ENCODE peak calls at places on chromosomes 16 and 17, in eight cellular contexts. Y is RWPE1, V is RCC 7860, G is activated T-cell treated with anti-CD3 and anti-CD28 coated beads for 48 hours, N is smooth muscle cell of the brain vasculature, A is cardiac septum, M is glomerular endothelial cell, Q is endodermal cell. I is an unnamed sample.

GRCh38 chr16:74608944-74609343 is 2.0 kb upstream of the GLG1 start:
- DNase-seq in Y (no peak), G (no peak), Q (no peak), N (no peak), V (no peak), A (no peak), M (no peak), I (no peak)

GRCh38 chr17:35786941-35787432 is 8.5 kb downstream of the MMP28 start:
- DNase-seq in G (no peak), V (no peak), Q (no peak), Y (no peak), M (no peak), A (no peak), N (no peak), I (no peak)

GRCh38 chr17:34580685-34581445 is 1.5 kb downstream of the TMEM132E start:
- DNase-seq in Q (peak; percentile 81), M (no peak), N (no peak), G (no peak), V (no peak), Y (no peak), A (no peak), I (no peak)

GRCh38 chr17:3005696-3006095 is 57.7 kb downstream of the OR1D5 start:
- DNase-seq in N (no peak), Q (no peak), M (no peak), G (no peak), Y (no peak), V (no peak), A (no peak), I (no peak)

GRCh38 chr16:8564934-8565345 is 25.4 kb downstream of the TMEM114 start:
- DNase-seq in M (no peak), Q (no peak), N (no peak), V (no peak), A (no peak), G (no peak), Y (no peak), I (no peak)

GRCh38 chr17:44775838-44776621 is 17.2 kb downstream of the ADAM11 start:
- DNase-seq in M (no peak), N (no peak), V (peak; percentile 22), A (no peak), Y (no peak), G (peak; percentile 94), Q (no peak), I (no peak)

GRCh38 chr17:2138768-2139167 is 83.9 kb downstream of the HIC1 start:
- DNase-seq in Q (peak; percentile 44), N (no peak), A (no peak), G (no peak), V (peak; percentile 46), Y (no peak), M (no peak), I (no peak)

GRCh38 chr16:50665128-50665878 is 15.8 kb downstream of the SNX20 start:
- DNase-seq in Q (peak; percentile 96), Y (peak; percentile 80), A (peak; percentile 93), G (peak; percentile 75), V (peak; percentile 10), M (peak; percentile 29), N (peak; percentile 49), I (peak; percentile 45)

GRCh38 chr17:6591599-6592158 is 35.3 kb upstream of the PITPNM3 start:
- DNase-seq in Q (no peak), Y (peak; percentile 44), N (no peak), M (no peak), G (no peak), V (peak; percentile 95), A (no peak), I (peak; percentile 41)

GRCh38 chr17:48492401-48493298 is 38.2 kb downstream of the HOXB1 start:
- DNase-seq in V (peak; percentile 16), M (no peak), Q (peak; percentile 91), N (no peak), G (peak; percentile 61), Y (peak; percentile 60), A (peak; percentile 79), I (no peak)

GRCh38 chr17:72358465-72358864 is 237.6 kb downstream of the SOX9 start:
- DNase-seq in A (no peak), Q (no peak), V (peak; percentile 86), M (no peak), Y (peak; percentile 89), G (no peak), N (no peak), I (peak; percentile 60)

GRCh38 chr16:88264641-88265285 is 118.0 kb upstream of the ZNF469 start:
- DNase-seq in M (no peak), V (peak; percentile 93), G (peak; percentile 51), N (peak; percentile 76), Q (peak; percentile 90), A (peak; percentile 96), Y (peak; percentile 79), I (peak; percentile 78)

GRCh38 chr16:30491744-30492308 is 19.3 kb downstream of the ITGAL start:
- DNase-seq in V (peak; percentile 79), A (no peak), M (no peak), G (no peak), Q (no peak), Y (peak; percentile 61), N (peak; percentile 63), I (peak; percentile 41)

GRCh38 chr16:53098526-53099317 is 43.9 kb downstream of the CHD9 start:
- DNase-seq in N (no peak), Q (peak; percentile 81), M (no peak), G (peak; percentile 18), Y (peak; percentile 59), V (peak; percentile 89), A (peak; percentile 94), I (peak; percentile 82)

GRCh38 chr16:89096768-89097527 is 3.3 kb downstream of the ACSF3 start:
- DNase-seq in Q (no peak), G (peak; percentile 61), N (no peak), A (no peak), V (no peak), M (no peak), Y (no peak), I (no peak)

GRCh38 chr16:74829637-74830036 is 55.0 kb upstream of the FA2H start:
- DNase-seq in G (no peak), M (no peak), Q (no peak), A (no peak), N (no peak), Y (no peak), V (no peak), I (no peak)

GRCh38 chr17:66541461-66542182 is 239.2 kb downstream of the PRKCA start:
- DNase-seq in M (no peak), Y (no peak), Q (no peak), G (no peak), N (no peak), V (peak; percentile 74), A (no peak), I (no peak)

GRCh38 chr16:50318796-50319578 is 49.8 kb downstream of the BRD7 start:
- DNase-seq in V (no peak), M (no peak), N (no peak), A (no peak), Q (no peak), G (no peak), Y (no peak), I (no peak)

GRCh38 chr16:78251115-78251514 is 151.7 kb downstream of the WWOX start:
- DNase-seq in N (no peak), Q (no peak), Y (no peak), A (no peak), M (no peak), V (no peak), G (no peak), I (no peak)

GRCh38 chr17:45170976-45171337 is 9.3 kb downstream of the HEXIM2 start:
- DNase-seq in Y (peak; percentile 92), V (peak; percentile 55), N (no peak), A (peak; percentile 82), Q (peak; percentile 63), G (no peak), M (no peak), I (no peak)

GRCh38 chr16:67660564-67661028 is at the start of gene PARD6A:
- DNase-seq in Y (peak; percentile 98), A (peak; percentile 98), V (peak; percentile 85), G (peak; percentile 94), M (no peak), Q (peak; percentile 95), N (peak; percentile 84), I (peak; percentile 91)

GRCh38 chr17:36089888-36090836 is at the start of gene CCL3:
- DNase-seq in Y (no peak), A (no peak), N (no peak), G (peak; percentile 41), V (no peak), Q (no peak), M (no peak), I (no peak)

GRCh38 chr17:43383372-43383771 is 15.4 kb upstream of the ARL4D start:
- DNase-seq in A (no peak), V (no peak), Q (no peak), N (no peak), Y (no peak), G (no peak), M (no peak), I (no peak)

GRCh38 chr17:14295676-14296075 is 5.2 kb upstream of the HS3ST3B1 start:
- DNase-seq in G (no peak), M (no peak), Q (no peak), A (no peak), V (no peak), N (no peak), Y (no peak), I (no peak)

GRCh38 chr17:42317256-42317966 is 29.1 kb downstream of the STAT5A start:
- DNase-seq in Y (no peak), Q (no peak), M (no peak), N (no peak), V (no peak), G (no peak), A (no peak), I (no peak)

GRCh38 chr17:32100971-32101631 is 41.2 kb upstream of the RHOT1 start:
- DNase-seq in V (no peak), N (no peak), G (no peak), A (no peak), M (no peak), Y (no peak), Q (peak; percentile 49), I (no peak)

GRCh38 chr16:31868701-31869167 is 4.9 kb upstream of the ZNF267 start:
- DNase-seq in Y (peak; percentile 54), V (peak; percentile 44), N (no peak), G (peak; percentile 62), Q (peak; percentile 91), M (no peak), A (no peak), I (peak; percentile 59)

GRCh38 chr16:88697831-88698693 is 8.1 kb downstream of the RNF166 start:
- DNase-seq in N (no peak), M (no peak), G (no peak), Y (no peak), V (no peak), Q (peak; percentile 76), A (no peak), I (no peak)

GRCh38 chr16:67030221-67030962 is 1.4 kb downstream of the CBFB start:
- DNase-seq in V (no peak), G (no peak), A (peak; percentile 69), Y (no peak), N (no peak), M (no peak), Q (no peak), I (no peak)

GRCh38 chr16:88002211-88002610 is 51.0 kb downstream of the BANP start:
- DNase-seq in M (no peak), N (no peak), A (peak; percentile 27), Q (no peak), G (no peak), Y (no peak), V (no peak), I (no peak)

GRCh38 chr17:18248300-18248731 is 10.2 kb downstream of the FLII start:
- DNase-seq in M (no peak), G (peak; percentile 53), Q (peak; percentile 94), V (peak; percentile 44), A (no peak), Y (peak; percentile 76), N (peak; percentile 45), I (peak; percentile 53)

GRCh38 chr17:39979021-39979660 is 1.5 kb upstream of the PSMD3 start:
- DNase-seq in Q (no peak), M (no peak), Y (peak; percentile 52), G (no peak), A (no peak), V (peak; percentile 98), N (no peak), I (peak; percentile 77)

I was measured in astrocyte of the cerebellum.